ENCODE peak calls at places on chromosomes 5 and 9, in four cellular contexts. A is stimulated activated CD4-positive, alpha-beta T cell treated with anti-CD3 and anti-CD28 coated beads, Interleukin-15, amount 100 ng/mL, for 24 hours; X is fibroblast of lung; E is skeletal muscle cell. Q is an unnamed sample.

GRCh38 chr5:53817183-53817582 is 256.7 kb downstream of the NDUFS4 start:
- DNase-seq in A (no peak), X (peak), E (no peak), Q (no peak)

GRCh38 chr5:22242532-22242931 is 610.6 kb downstream of the CDH12 start:
- DNase-seq in A (no peak), X (peak), E (no peak), Q (no peak)

GRCh38 chr5:157602505-157602904 is 26.9 kb upstream of the ADAM19 start:
- DNase-seq in A (peak), X (no peak), E (no peak), Q (no peak)

GRCh38 chr5:101390317-101390908 is 487.3 kb upstream of the ST8SIA4 start:
- DNase-seq in A (peak), X (peak), E (peak), Q (peak)

GRCh38 chr9:136757328-136757727 is 715 bp downstream of the LCN8 start:
- DNase-seq in A (no peak), X (no peak), E (no peak), Q (no peak)

GRCh38 chr9:4299006-4299795 is 667 bp downstream of the GLIS3 start:
- DNase-seq in A (peak), X (peak), E (no peak), Q (no peak)

GRCh38 chr5:14281746-14282181 is 138.6 kb downstream of the TRIO start:
- DNase-seq in A (peak), X (no peak), E (no peak), Q (no peak)

GRCh38 chr5:421901-422300 is 21.1 kb upstream of the EXOC3 start:
- DNase-seq in A (no peak), X (no peak), E (no peak), Q (no peak)

GRCh38 chr5:17398866-17399835 is 98.9 kb upstream of the TAF11L2 start:
- DNase-seq in A (no peak), X (no peak), E (no peak), Q (no peak)

GRCh38 chr5:141135718-141136266 is 786 bp downstream of the PCDHB5 start:
- DNase-seq in A (no peak), X (no peak), E (no peak), Q (no peak)